ENCODE peak calls at places on chromosomes 4 and X, in four cellular contexts. One of them, this sample, is unnamed.

GRCh38 chrX:22690116-22690515 is 309.6 kb upstream of the DDX53 start:
- DNase-seq in body of pancreas: no peak
- DNase-seq in fibroblast of lung: no peak
- DNase-seq in psoas muscle: no peak
- DNase-seq in this sample: no peak

GRCh38 chr4:120517966-120518365 is 404.6 kb downstream of the PRDM5 start:
- DNase-seq in body of pancreas: peak
- DNase-seq in psoas muscle: no peak
- DNase-seq in fibroblast of lung: peak
- DNase-seq in this sample: peak

GRCh38 chr4:174358823-174359222 is 75.1 kb downstream of the CEP44 start:
- DNase-seq in psoas muscle: no peak
- DNase-seq in body of pancreas: no peak
- DNase-seq in fibroblast of lung: peak
- DNase-seq in this sample: peak

GRCh38 chrX:32448320-32448719 is 763.0 kb downstream of the DMD start:
- DNase-seq in fibroblast of lung: no peak
- DNase-seq in body of pancreas: no peak
- DNase-seq in psoas muscle: no peak
- DNase-seq in this sample: no peak

GRCh38 chr4:116839826-116840225 is 245.6 kb downstream of the TRAM1L1 start:
- DNase-seq in psoas muscle: no peak
- DNase-seq in body of pancreas: no peak
- DNase-seq in fibroblast of lung: peak
- DNase-seq in this sample: no peak

GRCh38 chr4:106587558-106587957 is 219.0 kb upstream of the GIMD1 start:
- DNase-seq in body of pancreas: no peak
- DNase-seq in psoas muscle: no peak
- DNase-seq in fibroblast of lung: peak
- DNase-seq in this sample: peak

GRCh38 chr4:2843909-2844584 is 403 bp downstream of the ADD1 start:
- DNase-seq in psoas muscle: peak
- DNase-seq in fibroblast of lung: peak
- DNase-seq in body of pancreas: peak
- DNase-seq in this sample: no peak

GRCh38 chr4:42570221-42570620 is 86.7 kb downstream of the ATP8A1 start:
- DNase-seq in psoas muscle: peak
- DNase-seq in body of pancreas: peak
- DNase-seq in fibroblast of lung: no peak
- DNase-seq in this sample: no peak

GRCh38 chrX:79161655-79162054 is 17.2 kb downstream of the GPR174 start:
- DNase-seq in psoas muscle: no peak
- DNase-seq in fibroblast of lung: no peak
- DNase-seq in body of pancreas: no peak
- DNase-seq in this sample: no peak

GRCh38 chrX:68307767-68308166 is 125.5 kb downstream of the OPHN1 start:
- DNase-seq in body of pancreas: no peak
- DNase-seq in fibroblast of lung: peak
- DNase-seq in psoas muscle: no peak
- DNase-seq in this sample: peak

GRCh38 chr4:173448557-173448918 is 49.6 kb upstream of the SCRG1 start:
- DNase-seq in psoas muscle: no peak
- DNase-seq in body of pancreas: no peak
- DNase-seq in fibroblast of lung: peak
- DNase-seq in this sample: peak

GRCh38 chrX:114071412-114071811 is 512.5 kb upstream of the HTR2C start:
- DNase-seq in psoas muscle: no peak
- DNase-seq in body of pancreas: no peak
- DNase-seq in fibroblast of lung: no peak
- DNase-seq in this sample: no peak

GRCh38 chr4:40254961-40255721 is 58.3 kb downstream of the RHOH start:
- DNase-seq in fibroblast of lung: peak
- DNase-seq in psoas muscle: no peak
- DNase-seq in body of pancreas: no peak
- DNase-seq in this sample: no peak

GRCh38 chr4:135236035-135236434 is 1034.4 kb upstream of the PABPC4L start:
- DNase-seq in fibroblast of lung: no peak
- DNase-seq in body of pancreas: no peak
- DNase-seq in psoas muscle: no peak
- DNase-seq in this sample: no peak

GRCh38 chrX:95318882-95319281 is 1365.8 kb upstream of the DIAPH2 start:
- DNase-seq in body of pancreas: no peak
- DNase-seq in fibroblast of lung: no peak
- DNase-seq in psoas muscle: no peak
- DNase-seq in this sample: no peak

GRCh38 chr4:10738826-10739489 is 54.4 kb upstream of the CLNK start:
- DNase-seq in body of pancreas: no peak
- DNase-seq in fibroblast of lung: peak
- DNase-seq in psoas muscle: no peak
- DNase-seq in this sample: no peak

GRCh38 chr4:24219171-24219570 is 329.3 kb upstream of the PPARGC1A start:
- DNase-seq in psoas muscle: no peak
- DNase-seq in body of pancreas: peak
- DNase-seq in fibroblast of lung: peak
- DNase-seq in this sample: no peak

GRCh38 chr4:6944311-6945051 is 34.9 kb downstream of the TBC1D14 start:
- DNase-seq in fibroblast of lung: no peak
- DNase-seq in body of pancreas: no peak
- DNase-seq in psoas muscle: no peak
- DNase-seq in this sample: no peak

GRCh38 chrX:47482065-47482511 is 934 bp downstream of the ZNF41 start:
- DNase-seq in psoas muscle: no peak
- DNase-seq in fibroblast of lung: no peak
- DNase-seq in body of pancreas: no peak
- DNase-seq in this sample: no peak

GRCh38 chr4:3811621-3812020 is 45.4 kb downstream of the ADRA2C start:
- DNase-seq in fibroblast of lung: no peak
- DNase-seq in psoas muscle: no peak
- DNase-seq in body of pancreas: no peak
- DNase-seq in this sample: no peak

GRCh38 chr4:54663181-54663580 is 5.4 kb downstream of the KIT start:
- DNase-seq in body of pancreas: no peak
- DNase-seq in psoas muscle: no peak
- DNase-seq in fibroblast of lung: no peak
- DNase-seq in this sample: no peak

GRCh38 chr4:112646632-112647537 is 9.9 kb downstream of the LARP7 start:
- DNase-seq in body of pancreas: no peak
- DNase-seq in fibroblast of lung: no peak
- DNase-seq in psoas muscle: no peak
- DNase-seq in this sample: no peak

GRCh38 chr4:146029939-146030710 is 91.5 kb upstream of the ZNF827 start:
- DNase-seq in psoas muscle: no peak
- DNase-seq in body of pancreas: peak
- DNase-seq in fibroblast of lung: no peak
- DNase-seq in this sample: no peak

GRCh38 chr4:3684546-3684945 is 81.6 kb upstream of the ADRA2C start:
- DNase-seq in fibroblast of lung: no peak
- DNase-seq in body of pancreas: no peak
- DNase-seq in psoas muscle: no peak
- DNase-seq in this sample: no peak

GRCh38 chrX:101025126-101025525 is 26.8 kb downstream of the TRMT2B start:
- DNase-seq in fibroblast of lung: peak
- DNase-seq in psoas muscle: no peak
- DNase-seq in body of pancreas: no peak
- DNase-seq in this sample: no peak

GRCh38 chr4:38560763-38561558 is 103.0 kb upstream of the KLF3 start:
- DNase-seq in fibroblast of lung: no peak
- DNase-seq in psoas muscle: no peak
- DNase-seq in body of pancreas: no peak
- DNase-seq in this sample: no peak

GRCh38 chr4:76459291-76459723 is 24.3 kb downstream of the SHROOM3 start:
- DNase-seq in body of pancreas: peak
- DNase-seq in psoas muscle: no peak
- DNase-seq in fibroblast of lung: peak
- DNase-seq in this sample: peak

GRCh38 chr4:182855877-182856276 is 61.3 kb downstream of the DCTD start:
- DNase-seq in body of pancreas: no peak
- DNase-seq in psoas muscle: no peak
- DNase-seq in fibroblast of lung: no peak
- DNase-seq in this sample: no peak

GRCh38 chr4:67744561-67745283 is 9.5 kb downstream of the GNRHR start:
- DNase-seq in psoas muscle: no peak
- DNase-seq in body of pancreas: no peak
- DNase-seq in fibroblast of lung: peak
- DNase-seq in this sample: no peak

GRCh38 chr4:176335421-176335820 is 15.7 kb downstream of the SPCS3 start:
- DNase-seq in body of pancreas: no peak
- DNase-seq in psoas muscle: no peak
- DNase-seq in fibroblast of lung: peak
- DNase-seq in this sample: no peak

GRCh38 chr4:23022032-23022431 is 329.3 kb downstream of the GBA3 start:
- DNase-seq in body of pancreas: no peak
- DNase-seq in psoas muscle: no peak
- DNase-seq in fibroblast of lung: peak
- DNase-seq in this sample: peak

GRCh38 chr4:95388911-95389310 is 159.9 kb downstream of the UNC5C start:
- DNase-seq in psoas muscle: no peak
- DNase-seq in body of pancreas: no peak
- DNase-seq in fibroblast of lung: peak
- DNase-seq in this sample: no peak

GRCh38 chrX:77493677-77494553 is 46.7 kb downstream of the FGF16 start:
- DNase-seq in body of pancreas: no peak
- DNase-seq in psoas muscle: no peak
- DNase-seq in fibroblast of lung: peak
- DNase-seq in this sample: peak

GRCh38 chr4:103402198-103402597 is 204.1 kb upstream of the CENPE start:
- DNase-seq in psoas muscle: no peak
- DNase-seq in body of pancreas: no peak
- DNase-seq in fibroblast of lung: no peak
- DNase-seq in this sample: no peak

GRCh38 chr4:125283702-125284279 is 31.0 kb upstream of the FAT4 start:
- DNase-seq in body of pancreas: no peak
- DNase-seq in psoas muscle: no peak
- DNase-seq in fibroblast of lung: peak
- DNase-seq in this sample: peak

GRCh38 chrX:20968996-20969395 is 405.2 kb upstream of the CNKSR2 start:
- DNase-seq in body of pancreas: no peak
- DNase-seq in psoas muscle: no peak
- DNase-seq in fibroblast of lung: peak
- DNase-seq in this sample: no peak

GRCh38 chr4:80125252-80126177 is 52.5 kb upstream of the ANTXR2 start:
- DNase-seq in body of pancreas: no peak
- DNase-seq in psoas muscle: no peak
- DNase-seq in fibroblast of lung: peak
- DNase-seq in this sample: no peak

GRCh38 chr4:149605601-149606378 is 209.9 kb downstream of the IQCM start:
- DNase-seq in psoas muscle: no peak
- DNase-seq in fibroblast of lung: peak
- DNase-seq in body of pancreas: no peak
- DNase-seq in this sample: no peak

GRCh38 chr4:7911044-7911578 is 28.6 kb downstream of the AFAP1 start:
- DNase-seq in fibroblast of lung: peak
- DNase-seq in psoas muscle: peak
- DNase-seq in body of pancreas: peak
- DNase-seq in this sample: no peak

DNA sequence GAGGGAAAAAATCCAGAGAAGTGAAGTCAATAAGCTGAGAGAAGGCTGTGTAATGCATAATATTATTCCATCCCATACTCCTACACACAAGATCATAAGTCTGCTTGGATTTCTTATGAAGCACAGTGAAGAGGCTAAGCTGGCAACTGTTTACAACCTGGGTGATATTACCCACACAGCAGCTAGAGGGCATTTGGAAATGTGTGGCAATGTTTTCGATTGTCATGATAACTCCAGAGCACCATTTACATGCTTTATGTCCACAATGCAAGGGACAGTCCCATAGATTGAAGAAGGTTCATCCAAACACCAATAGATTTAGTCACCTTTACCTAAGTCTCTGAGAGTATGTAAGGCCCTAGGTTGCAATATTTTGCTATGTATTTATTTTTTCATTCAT is 412.2 kb downstream of the PPP3CA start:
- DNase-seq in fibroblast of lung: peak
- DNase-seq in body of pancreas: no peak
- DNase-seq in psoas muscle: no peak
- DNase-seq in this sample: no peak
- TF ChIP-seq CTCF in fibroblast of lung: no peak
- TF ChIP-seq CTCF in body of pancreas: no peak
- TF ChIP-seq CTCF in psoas muscle: no peak
- TF ChIP-seq CTCF in this sample: peak

GRCh38 chrX:139200346-139200745 is 330.2 kb upstream of the F9 start:
- DNase-seq in psoas muscle: no peak
- DNase-seq in body of pancreas: no peak
- DNase-seq in fibroblast of lung: peak
- DNase-seq in this sample: no peak

GRCh38 chrX:139200793-139201192 is 329.7 kb upstream of the F9 start:
- DNase-seq in psoas muscle: no peak
- DNase-seq in body of pancreas: no peak
- DNase-seq in fibroblast of lung: peak
- DNase-seq in this sample: no peak

GRCh38 chrX:139199945-139200344 is 330.6 kb upstream of the F9 start:
- DNase-seq in psoas muscle: no peak
- DNase-seq in fibroblast of lung: no peak
- DNase-seq in body of pancreas: no peak
- DNase-seq in this sample: no peak

GRCh38 chrX:139202742-139203410 is 327.7 kb upstream of the F9 start:
- DNase-seq in psoas muscle: no peak
- DNase-seq in fibroblast of lung: no peak
- DNase-seq in body of pancreas: no peak
- DNase-seq in this sample: no peak

GRCh38 chrX:139201924-139202323 is 328.6 kb upstream of the F9 start:
- DNase-seq in fibroblast of lung: peak
- DNase-seq in psoas muscle: no peak
- DNase-seq in body of pancreas: no peak
- DNase-seq in this sample: no peak
- H3K4me3 ChIP-seq in fibroblast of lung: no peak
- H3K4me3 ChIP-seq in psoas muscle: peak
- H3K4me3 ChIP-seq in body of pancreas: no peak
- H3K4me3 ChIP-seq in this sample: no peak

GRCh38 chr4:155025762-155026457 is 182.5 kb upstream of the NPY2R start:
- DNase-seq in psoas muscle: no peak
- DNase-seq in fibroblast of lung: peak
- DNase-seq in body of pancreas: peak
- DNase-seq in this sample: no peak
- TF ChIP-seq CTCF in psoas muscle: no peak
- TF ChIP-seq CTCF in fibroblast of lung: peak
- TF ChIP-seq CTCF in body of pancreas: peak
- TF ChIP-seq CTCF in this sample: peak

DNA sequence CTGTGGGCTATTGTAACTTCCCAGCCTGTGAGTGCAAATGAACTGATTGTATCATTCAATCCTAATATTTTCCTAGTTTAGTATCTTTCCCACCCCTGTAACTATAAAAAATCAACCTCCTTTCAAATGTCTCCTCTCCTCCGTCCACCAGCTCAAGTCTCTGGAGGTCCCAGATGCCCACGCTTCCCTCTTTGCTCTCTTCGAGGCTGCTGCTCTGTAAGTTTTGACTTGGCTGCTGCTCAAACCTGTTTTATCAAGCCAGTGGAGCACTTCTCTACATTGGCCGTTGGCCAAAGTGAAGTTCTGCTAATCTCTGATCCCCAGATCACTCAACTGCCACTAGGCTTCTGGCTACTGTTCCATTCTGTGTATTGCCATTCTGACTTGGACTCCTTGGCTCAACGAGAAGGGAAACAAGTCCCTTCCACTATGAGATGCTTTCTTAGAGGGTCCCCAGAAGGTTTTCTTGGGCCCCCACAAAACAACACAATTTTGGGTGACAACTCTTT is 60.7 kb upstream of the RAPGEF2 start:
- DNase-seq in body of pancreas: peak
- DNase-seq in psoas muscle: no peak
- DNase-seq in fibroblast of lung: no peak
- DNase-seq in this sample: no peak
- H3K4me3 ChIP-seq in body of pancreas: no peak
- H3K4me3 ChIP-seq in psoas muscle: no peak
- H3K4me3 ChIP-seq in fibroblast of lung: no peak
- H3K4me3 ChIP-seq in this sample: no peak